ENCODE peak calls at places on chromosomes 6 and 20, in eight cellular contexts. M, D, F, V, K, H, J and U are unnamed samples.

GRCh38 chr6:76984572-76984971 is 478.7 kb downstream of the HTR1B start:
- DNase-seq in M (no peak), H (no peak), V (no peak), D (no peak), F (no peak), K (no peak), J (no peak), U (no peak)

GRCh38 chr20:58737198-58737597 is 44.6 kb downstream of the NPEPL1 start:
- DNase-seq in V (no peak), D (no peak), K (no peak), J (no peak), M (no peak), H (no peak), F (no peak), U (no peak)

GRCh38 chr6:148874698-148875293 is 128.0 kb downstream of the UST start:
- DNase-seq in M (peak), V (peak), H (no peak), D (no peak), F (no peak), J (no peak), K (no peak), U (no peak)

GRCh38 chr20:24448170-24448569 is 21.3 kb upstream of the SYNDIG1 start:
- DNase-seq in D (no peak), K (no peak), J (no peak), V (no peak), H (no peak), M (no peak), F (no peak), U (no peak)

GRCh38 chr6:21213492-21213891 is 380.1 kb upstream of the SOX4 start:
- DNase-seq in K (no peak), M (no peak), D (no peak), F (no peak), V (no peak), H (no peak), J (no peak), U (no peak)

GRCh38 chr20:32534661-32535240 is 50.4 kb downstream of the NOL4L start:
- DNase-seq in D (no peak), M (no peak), V (no peak), H (no peak), F (no peak), J (peak), K (peak), U (no peak)

GRCh38 chr6:134984821-134985220 is 34.9 kb upstream of the ALDH8A1 start:
- DNase-seq in K (peak), V (no peak), J (no peak), M (peak), F (no peak), H (no peak), D (peak), U (no peak)

GRCh38 chr6:50843842-50844241 is 25.2 kb downstream of the TFAP2B start:
- DNase-seq in V (no peak), J (no peak), D (no peak), K (no peak), M (no peak), F (no peak), H (no peak), U (no peak)

GRCh38 chr20:32029561-32029960 is 19.3 kb downstream of the CCM2L start:
- DNase-seq in M (no peak), H (no peak), V (no peak), J (no peak), K (no peak), F (no peak), D (no peak), U (no peak)

GRCh38 chr6:125102901-125103300 is 50.7 kb upstream of the TPD52L1 start:
- DNase-seq in D (peak), V (no peak), H (no peak), J (no peak), M (peak), F (no peak), K (no peak), U (peak)

GRCh38 chr6:63188828-63189227 is 22.4 kb upstream of the FKBP1C start:
- DNase-seq in M (no peak), F (no peak), V (no peak), K (peak), D (no peak), H (no peak), J (no peak), U (no peak)

GRCh38 chr6:134478764-134479399 is 161.0 kb upstream of the SGK1 start:
- DNase-seq in K (no peak), F (no peak), J (no peak), H (no peak), D (no peak), V (no peak), M (no peak), U (no peak)

GRCh38 chr6:169646906-169647567 is 54.8 kb downstream of the WDR27 start:
- DNase-seq in H (no peak), V (no peak), M (no peak), D (no peak), K (no peak), F (no peak), J (no peak), U (no peak)

GRCh38 chr6:1334725-1335124 is 22.8 kb downstream of the FOXQ1 start:
- DNase-seq in D (no peak), H (no peak), F (peak), K (no peak), J (no peak), M (no peak), V (no peak), U (no peak)

GRCh38 chr20:58086763-58087566 is 141.5 kb downstream of the ANKRD60 start:
- DNase-seq in K (peak), M (peak), V (peak), D (no peak), F (peak), H (no peak), J (no peak), U (no peak)

GRCh38 chr20:47576516-47577033 is 74.9 kb downstream of the NCOA3 start:
- DNase-seq in F (peak), M (peak), J (peak), D (peak), V (peak), H (peak), K (peak), U (no peak)

GRCh38 chr6:167746377-167747151 is 80.1 kb upstream of the AFDN start:
- DNase-seq in J (no peak), F (no peak), D (no peak), K (no peak), V (no peak), H (no peak), M (no peak), U (no peak)

GRCh38 chr20:25252686-25253421 is 5.0 kb downstream of the PYGB start:
- DNase-seq in D (no peak), V (no peak), F (peak), M (no peak), K (peak), J (no peak), H (no peak), U (no peak)

GRCh38 chr6:30263734-30264133 is 50.5 kb upstream of the TRIM26 start:
- DNase-seq in F (no peak), J (no peak), M (peak), V (no peak), D (peak), H (no peak), K (no peak), U (no peak)

GRCh38 chr6:45795678-45796077 is 220.0 kb downstream of the CLIC5 start:
- DNase-seq in J (no peak), D (no peak), F (no peak), V (no peak), H (no peak), M (no peak), K (no peak), U (no peak)

GRCh38 chr6:106114492-106114891 is 28.4 kb downstream of the PRDM1 start:
- DNase-seq in H (no peak), F (no peak), M (no peak), V (no peak), D (no peak), K (no peak), J (no peak), U (no peak)

GRCh38 chr6:2245954-2246863 is 804 bp upstream of the GMDS start:
- DNase-seq in H (peak), K (peak), D (no peak), V (peak), J (peak), F (peak), M (peak), U (no peak)

GRCh38 chr6:112910256-112910655 is 563.1 kb downstream of the RFPL4B start:
- DNase-seq in K (no peak), M (no peak), V (no peak), F (no peak), H (no peak), D (peak), J (no peak), U (no peak)

GRCh38 chr6:89347825-89348224 is 4.7 kb downstream of the UBE2J1 start:
- DNase-seq in K (peak), V (no peak), J (no peak), M (peak), F (no peak), D (no peak), H (no peak), U (no peak)

GRCh38 chr6:18978330-18979128 is 591.4 kb downstream of the RNF144B start:
- DNase-seq in V (peak), D (no peak), M (peak), H (no peak), F (no peak), K (no peak), J (no peak), U (no peak)

GRCh38 chr6:18380165-18380564 is 7.0 kb upstream of the RNF144B start:
- DNase-seq in H (no peak), V (no peak), M (no peak), J (no peak), F (no peak), D (no peak), K (no peak), U (no peak)

GRCh38 chr6:89680150-89680549 is 41.6 kb upstream of the LYRM2 start:
- DNase-seq in K (no peak), F (no peak), M (peak), V (no peak), J (no peak), D (no peak), H (no peak), U (no peak)

GRCh38 chr6:70669133-70669532 is 1.4 kb downstream of the SMAP1 start:
- DNase-seq in K (no peak), J (no peak), F (no peak), H (no peak), D (no peak), V (no peak), M (no peak), U (no peak)

GRCh38 chr6:151082079-151082478 is 157.7 kb upstream of the AKAP12 start:
- DNase-seq in F (no peak), K (no peak), J (no peak), M (no peak), H (no peak), V (no peak), D (no peak), U (no peak)

GRCh38 chr6:157981132-157981394 is 600 bp upstream of the SYNJ2 start:
- DNase-seq in K (no peak), V (peak), H (no peak), M (no peak), F (no peak), J (no peak), D (no peak), U (no peak)

GRCh38 chr6:159970659-159971063 is 1.8 kb downstream of the IGF2R start:
- DNase-seq in V (no peak), K (no peak), J (no peak), H (no peak), F (no peak), D (no peak), M (no peak), U (no peak)

GRCh38 chr6:122372647-122373046 is 26.8 kb upstream of the HSF2 start:
- DNase-seq in H (no peak), J (no peak), F (no peak), M (peak), V (no peak), K (peak), D (no peak), U (no peak)

DNA sequence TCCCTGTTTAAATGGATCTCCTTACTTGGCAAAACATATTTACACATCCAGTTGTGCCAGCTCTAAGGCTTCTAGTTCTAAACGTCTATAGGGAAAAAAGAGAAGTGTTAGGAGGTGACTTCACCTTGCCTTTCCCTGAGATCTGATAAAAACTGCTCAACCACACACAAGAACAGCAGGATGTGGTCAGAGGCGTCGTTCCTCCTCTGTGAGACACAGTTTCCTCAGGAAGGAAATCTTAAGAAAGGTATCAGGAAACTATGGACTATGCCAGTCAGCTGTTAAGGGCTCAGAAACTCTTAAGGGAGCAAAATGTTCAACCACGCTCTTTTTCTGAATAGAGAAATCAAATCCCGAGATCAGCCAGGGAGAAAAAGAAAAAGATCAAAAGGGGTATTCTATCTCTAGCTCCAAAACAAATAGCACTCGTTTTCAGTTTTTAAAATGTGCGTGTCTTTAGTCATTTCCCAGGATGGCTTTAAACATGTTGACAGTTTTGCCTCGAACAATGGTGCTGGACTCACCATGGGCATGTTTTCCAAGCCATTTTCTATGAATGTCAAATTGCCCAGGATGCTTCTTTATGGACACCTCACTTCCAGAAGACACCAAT is 154.5 kb downstream of the HACE1 start:
- DNase-seq in H (no peak), M (peak), V (peak), F (no peak), J (peak), K (peak), D (peak), U (no peak)
- H3K4me3 ChIP-seq in H (no peak), M (no peak), V (no peak), F (no peak), J (no peak), K (peak), D (no peak), U (no peak)

GRCh38 chr20:10047427-10047826 is 12.6 kb downstream of the ANKEF1 start:
- DNase-seq in V (no peak), D (no peak), F (no peak), J (no peak), K (peak), M (peak), H (no peak), U (no peak)
- TF ChIP-seq CTCF in V (no peak), D (peak), F (no peak), J (no peak), K (peak), M (peak), H (no peak), U (peak)

GRCh38 chr6:35592178-35592577 is 79.5 kb upstream of the TULP1 start:
- DNase-seq in D (no peak), F (no peak), H (no peak), K (no peak), J (no peak), V (no peak), M (no peak), U (no peak)
- H3K4me3 ChIP-seq in D (no peak), F (no peak), H (no peak), K (no peak), J (no peak), V (no peak), M (no peak), U (no peak)

DNA sequence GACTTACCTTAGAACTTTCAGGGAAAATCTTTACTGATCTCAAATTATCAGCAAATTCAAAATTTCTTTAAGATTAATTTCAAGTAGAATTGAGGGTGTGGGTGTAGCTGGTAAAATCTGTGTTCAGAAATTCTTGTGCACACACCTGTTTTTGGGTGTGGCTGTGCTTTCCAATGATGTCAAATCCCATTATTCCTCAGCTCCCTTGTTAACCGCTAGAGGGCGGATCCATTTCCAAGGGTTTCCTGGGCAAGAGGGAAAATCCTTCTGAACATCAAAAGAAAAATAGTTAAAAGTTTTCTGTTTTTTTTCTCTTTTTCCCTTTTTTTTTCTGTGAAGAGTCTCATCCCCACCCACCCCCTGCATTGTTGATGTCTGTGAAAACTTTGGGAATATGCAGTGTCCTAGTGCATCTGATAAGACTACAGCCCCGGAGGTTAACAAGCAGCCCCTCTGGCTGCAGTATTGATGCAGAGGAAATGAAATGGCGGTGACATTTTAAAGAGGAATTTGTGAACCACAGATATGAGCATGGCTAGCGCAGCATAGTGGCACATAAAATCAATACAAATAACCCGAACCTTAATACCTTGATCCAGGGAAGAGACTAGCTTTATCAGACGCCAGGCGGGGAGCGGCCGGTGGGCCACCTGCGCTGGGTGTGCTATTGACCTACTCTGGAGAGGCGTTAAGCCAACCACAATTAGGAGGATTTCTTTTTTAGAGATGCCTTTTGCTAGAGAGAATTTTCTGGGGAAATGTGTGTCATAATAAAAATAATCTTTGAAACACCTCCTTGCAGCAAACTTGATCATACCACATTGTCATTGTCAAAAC is 130.9 kb downstream of the FOXA2 start:
- DNase-seq in M (peak), K (no peak), V (no peak), D (no peak), H (no peak), F (no peak), J (no peak), U (no peak)
- TF ChIP-seq CTCF in M (peak), K (peak), V (peak), D (peak), H (peak), F (peak), J (no peak), U (peak)

GRCh38 chr20:50512323-50512722 is 2.1 kb downstream of the PTPN1 start:
- DNase-seq in J (no peak), D (no peak), F (no peak), K (no peak), V (no peak), M (no peak), H (no peak), U (no peak)
- H3K4me3 ChIP-seq in J (no peak), D (peak), F (no peak), K (peak), V (peak), M (peak), H (peak), U (peak)

GRCh38 chr20:33897313-33897912 is 86.3 kb downstream of the CHMP4B start:
- DNase-seq in H (no peak), F (no peak), D (no peak), K (peak), V (no peak), M (no peak), J (no peak), U (no peak)
- TF ChIP-seq CTCF in H (peak), F (no peak), D (peak), K (peak), V (no peak), M (peak), J (no peak), U (no peak)

GRCh38 chr6:7171733-7172132 is 64.0 kb downstream of the RREB1 start:
- DNase-seq in K (peak), M (no peak), F (no peak), V (no peak), J (no peak), H (no peak), D (no peak), U (no peak)
- H3K4me3 ChIP-seq in K (no peak), M (no peak), F (no peak), V (no peak), J (no peak), H (no peak), D (no peak), U (no peak)

GRCh38 chr20:11906626-11907480 is 10.8 kb upstream of the BTBD3 start:
- DNase-seq in D (no peak), M (no peak), H (no peak), F (no peak), V (no peak), K (no peak), J (no peak), U (no peak)

GRCh38 chr20:11912664-11913415 is 4.9 kb upstream of the BTBD3 start:
- DNase-seq in K (no peak), M (no peak), J (no peak), D (no peak), H (no peak), V (no peak), F (no peak), U (no peak)

GRCh38 chr20:11917663-11918062 is at the start of gene BTBD3:
- DNase-seq in V (peak), D (peak), M (peak), H (peak), K (no peak), J (no peak), F (peak), U (no peak)

GRCh38 chr20:11907621-11908020 is 10.1 kb upstream of the BTBD3 start:
- DNase-seq in K (no peak), D (no peak), V (no peak), M (no peak), F (no peak), H (no peak), J (no peak), U (no peak)

GRCh38 chr20:11912013-11912663 is 5.6 kb upstream of the BTBD3 start:
- DNase-seq in H (no peak), M (peak), V (no peak), F (no peak), D (no peak), J (no peak), K (peak), U (no peak)
- TF ChIP-seq CTCF in H (peak), M (peak), V (peak), F (peak), D (peak), J (no peak), K (peak), U (peak)

GRCh38 chr6:28809947-28810654 is 113.7 kb downstream of the TRIM27 start:
- DNase-seq in K (peak), D (no peak), V (no peak), J (no peak), F (no peak), H (no peak), M (no peak), U (no peak)
- H3K4me3 ChIP-seq in K (peak), D (peak), V (no peak), J (no peak), F (no peak), H (no peak), M (peak), U (peak)